ENCODE peak calls at places on chromosome 5, in five cellular contexts. P is astrocyte of the cerebellum; T is astrocyte of the spinal cord; X is stimulated activated naive B cell treated with anti-CD40 and anti-IgM and Interleukin-4, amounts not matched to agents 10 μg/mL and 1 μg/mL and 100 μg/mL, for 72 hours; G is posterior cingulate gyrus. I is an unnamed sample.

GRCh38 chr5:61974680-61975079 is 331.3 kb upstream of the KIF2A start:
- DNase-seq in G (no peak), P (no peak), X (no peak), T (no peak), I (no peak)

GRCh38 chr5:131224387-131225191 is 39.3 kb upstream of the CDC42SE2 start:
- DNase-seq in P (no peak), G (no peak), T (no peak), X (peak; percentile 53), I (no peak)

GRCh38 chr5:74974451-74975089 is 77.8 kb downstream of the GCNT4 start:
- DNase-seq in P (no peak), X (no peak), T (no peak), G (no peak), I (no peak)

GRCh38 chr5:149038336-149039075 is 24.4 kb downstream of the SH3TC2 start:
- DNase-seq in X (no peak), T (no peak), P (no peak), G (no peak), I (no peak)

GRCh38 chr5:43769576-43770352 is 166.8 kb downstream of the NNT start:
- DNase-seq in X (no peak), G (no peak), T (peak; percentile 71), P (no peak), I (no peak)

GRCh38 chr5:125412561-125413535 is 666.4 kb upstream of the ZNF608 start:
- DNase-seq in P (peak; percentile 84), G (peak; percentile 91), X (peak; percentile 16), T (peak; percentile 94), I (peak; percentile 66)

GRCh38 chr5:143842920-143843319 is 31.0 kb downstream of the HMHB1 start:
- DNase-seq in P (no peak), G (no peak), T (no peak), X (no peak), I (no peak)

GRCh38 chr5:116861662-116862061 is 287.0 kb upstream of the SEMA6A start:
- DNase-seq in X (no peak), G (no peak), P (no peak), T (no peak), I (no peak)

GRCh38 chr5:156128026-156128425 is 198.9 kb upstream of the SGCD start:
- DNase-seq in G (no peak), T (no peak), X (no peak), P (no peak), I (no peak)

GRCh38 chr5:62942384-62942783 is 363.8 kb downstream of the LRRC70 start:
- DNase-seq in T (no peak), X (no peak), G (no peak), P (no peak), I (no peak)

GRCh38 chr5:76332102-76332501 is 71.0 kb upstream of the IQGAP2 start:
- DNase-seq in T (no peak), P (no peak), X (no peak), G (no peak), I (no peak)

GRCh38 chr5:142881076-142881466 is 110.9 kb downstream of the ARHGAP26 start:
- DNase-seq in G (no peak), T (peak; percentile 43), X (no peak), P (no peak), I (no peak)

GRCh38 chr5:14406554-14406849 is 175.1 kb upstream of the OTULINL start:
- DNase-seq in T (peak; percentile 95), X (no peak), G (no peak), P (peak; percentile 79), I (no peak)

GRCh38 chr5:140025736-140026135 is 17.4 kb downstream of the NRG2 start:
- DNase-seq in P (no peak), G (no peak), X (no peak), T (peak; percentile 5), I (no peak)

GRCh38 chr5:180644129-180644824 is 5.1 kb downstream of the FLT4 start:
- DNase-seq in P (no peak), G (no peak), T (no peak), X (no peak), I (no peak)

GRCh38 chr5:2317540-2317939 is 433.9 kb downstream of the IRX2 start:
- DNase-seq in P (no peak), G (no peak), X (no peak), T (no peak), I (no peak)

GRCh38 chr5:91906027-91906426 is 522.9 kb upstream of the ARRDC3 start:
- DNase-seq in G (no peak), T (no peak), P (no peak), X (no peak), I (no peak)

GRCh38 chr5:63962345-63962744 is at the start of gene HTR1A:
- DNase-seq in X (no peak), G (no peak), T (no peak), P (no peak), I (no peak)

GRCh38 chr5:140358738-140359310 is 1.2 kb upstream of the SLC4A9 start:
- DNase-seq in T (peak; percentile 32), P (no peak), X (no peak), G (no peak), I (no peak)

GRCh38 chr5:31935702-31936347 is 238.3 kb downstream of the GOLPH3 start:
- DNase-seq in X (no peak), T (no peak), P (no peak), G (no peak), I (no peak)

GRCh38 chr5:77645158-77645994 is 6.9 kb upstream of the OTP start:
- DNase-seq in X (no peak), P (no peak), T (no peak), G (no peak), I (no peak)

GRCh38 chr5:168874713-168875380 is 295.7 kb upstream of the PANK3 start:
- DNase-seq in G (no peak), T (no peak), P (no peak), X (no peak), I (no peak)

GRCh38 chr5:145360936-145361335 is 474.2 kb downstream of the PRELID2 start:
- DNase-seq in G (no peak), X (no peak), T (peak; percentile 12), P (no peak), I (no peak)

GRCh38 chr5:67537439-67538342 is 341.1 kb upstream of the CD180 start:
- DNase-seq in P (peak; percentile 16), X (no peak), G (no peak), T (peak; percentile 71), I (no peak)

I was measured in smooth muscle cell of the brain vasculature.